ENCODE peak calls at places on chromosomes 4 and X, in nine cellular contexts. J is upper lobe of left lung, S is stomach, Q is suprapubic skin, O is prostate gland, C is sigmoid colon, L is Panc1, U is K562, N is GM23338. Z is an unnamed sample.

GRCh38 chr4:38687571-38688011 is 23.6 kb downstream of the KLF3 start:
- DNase-seq in S (no peak), O (no peak), C (no peak), Q (no peak), L (no peak), J (no peak), U (no peak), N (no peak), Z (no peak)

GRCh38 chr4:171954650-171955049 is 141.4 kb downstream of the GALNTL6 start:
- DNase-seq in Q (no peak), L (no peak), J (no peak), N (no peak), U (no peak), C (no peak), S (no peak), O (no peak), Z (no peak)

GRCh38 chrX:47664737-47665136 is 5.8 kb upstream of the UXT start:
- DNase-seq in C (no peak), O (no peak), U (peak; percentile 67), L (no peak), S (no peak), Q (no peak), N (no peak), J (no peak), Z (no peak)

GRCh38 chr4:56181140-56181950 is 205.9 kb downstream of the AASDH start:
- DNase-seq in L (no peak), O (no peak), Q (no peak), N (no peak), C (no peak), S (no peak), U (peak; percentile 33), J (no peak), Z (no peak)

GRCh38 chr4:113683143-113683542 is 78.4 kb downstream of the CAMK2D start:
- DNase-seq in J (no peak), N (no peak), C (no peak), L (no peak), O (no peak), S (no peak), U (no peak), Q (no peak), Z (peak; percentile 48)

GRCh38 chr4:128107766-128108165 is 46.7 kb downstream of the LARP1B start:
- DNase-seq in J (no peak), N (no peak), O (no peak), L (no peak), Q (no peak), C (no peak), U (peak; percentile 11), S (no peak), Z (no peak)

GRCh38 chr4:112234952-112235609 is 3.5 kb downstream of the AP1AR start:
- DNase-seq in Q (no peak), J (no peak), U (peak; percentile 74), O (peak; percentile 80), L (peak; percentile 50), S (peak; percentile 74), C (peak; percentile 74), N (peak; percentile 81), Z (peak; percentile 76)

GRCh38 chr4:28443786-28444412 is 1583.3 kb downstream of the STIM2 start:
- DNase-seq in S (no peak), Q (no peak), C (no peak), L (no peak), U (no peak), O (no peak), J (no peak), N (peak; percentile 45), Z (no peak)

GRCh38 chr4:111639876-111640275 is 505.4 kb upstream of the FAM241A start:
- DNase-seq in U (no peak), S (no peak), L (no peak), Q (no peak), C (no peak), N (no peak), O (no peak), J (no peak), Z (no peak)

GRCh38 chrX:71378752-71379151 is 12.6 kb downstream of the TAF1 start:
- DNase-seq in N (no peak), S (no peak), Q (no peak), O (no peak), C (no peak), J (no peak), L (no peak), U (no peak), Z (no peak)

GRCh38 chr4:108635070-108635655 is 14.8 kb downstream of the RPL34 start:
- DNase-seq in Q (no peak), J (no peak), N (peak; percentile 26), U (no peak), S (no peak), L (no peak), O (no peak), C (no peak), Z (no peak)
- TF ChIP-seq POLR2AphosphoS5 in Q (no peak), J (no peak), N (peak; percentile 9), U (no peak), S (no peak), L (no peak), O (no peak), C (no peak), Z (no peak)

DNA sequence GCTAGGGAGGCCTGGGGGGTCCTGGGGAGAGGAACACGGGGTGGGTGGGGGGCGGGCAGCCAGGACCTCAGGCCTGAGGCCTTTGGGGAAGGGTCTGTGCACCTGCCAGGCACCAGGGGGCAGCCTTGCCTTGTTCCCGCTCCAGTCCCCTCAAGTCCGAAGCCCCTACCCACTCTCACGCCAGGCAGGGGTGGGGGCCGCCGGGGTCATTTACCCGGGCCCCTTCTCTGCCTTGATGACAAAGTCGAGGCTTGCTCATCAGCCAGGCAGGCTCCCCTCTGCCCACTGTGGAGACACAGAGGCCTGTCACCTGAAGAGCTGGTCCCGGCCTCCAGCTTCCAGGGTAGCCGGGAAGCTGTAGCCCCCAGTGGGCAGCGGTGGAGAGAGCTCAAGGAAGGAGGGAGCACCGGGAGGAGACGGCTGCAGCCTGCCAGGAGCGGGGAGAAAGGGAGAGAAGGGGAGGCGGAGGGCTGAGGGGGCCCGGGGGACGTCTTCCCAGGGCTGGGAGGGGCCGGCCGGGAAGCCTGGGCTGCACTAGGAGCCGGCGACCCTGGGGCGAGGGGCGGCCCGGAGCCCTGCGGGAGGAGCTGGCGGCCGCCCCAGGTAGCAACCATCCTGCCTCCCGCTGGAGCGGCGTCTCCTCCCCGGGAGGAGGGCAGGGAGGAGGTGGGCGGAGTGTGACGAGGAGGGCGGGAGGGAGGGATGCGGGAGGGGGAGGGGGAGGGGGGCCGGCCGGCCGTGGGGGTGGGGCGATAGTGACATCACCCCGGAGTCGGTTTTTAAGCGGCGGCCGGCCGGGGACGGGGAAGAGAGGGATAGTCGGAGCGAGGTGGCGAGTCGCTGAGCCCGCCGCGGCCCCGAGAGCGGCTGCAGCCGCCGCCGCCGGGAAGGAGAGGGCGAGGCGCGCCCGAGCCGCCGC is at the start of gene SLC6A8:
- DNase-seq in O (peak; percentile 65), J (peak; percentile 90), N (peak; percentile 60), S (peak; percentile 74), Q (peak; percentile 84), C (peak; percentile 91), L (no peak), U (peak; percentile 85), Z (peak; percentile 71)
- TF ChIP-seq POLR2AphosphoS5 in O (no peak), J (peak; percentile 56), N (peak; percentile 55), S (peak; percentile 51), Q (no peak), C (peak; percentile 88), L (peak; percentile 74), U (peak; percentile 71), Z (peak; percentile 57)

DNA sequence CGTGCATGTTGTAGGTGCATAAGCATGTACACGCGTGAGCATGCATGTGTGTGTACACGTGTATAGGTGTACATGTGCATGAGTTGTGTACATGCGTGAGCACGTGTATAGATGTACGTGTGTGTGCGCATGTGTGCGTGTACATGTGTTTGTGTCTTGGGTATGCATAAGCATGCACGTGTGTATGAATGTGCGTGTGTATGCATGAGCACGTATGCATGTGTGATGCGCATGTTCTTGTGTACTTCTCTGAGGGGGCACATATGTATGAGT is 9.0 kb downstream of the NAT8L start:
- DNase-seq in S (no peak), C (peak; percentile 5), U (no peak), J (no peak), Q (no peak), L (no peak), N (no peak), O (no peak), Z (no peak)
- TF ChIP-seq POLR2AphosphoS5 in S (no peak), C (no peak), U (no peak), J (no peak), Q (no peak), L (no peak), N (no peak), O (no peak), Z (no peak)

GRCh38 chr4:7807351-7807921 is 132.2 kb downstream of the AFAP1 start:
- DNase-seq in U (no peak), C (no peak), Q (peak; percentile 64), S (no peak), J (no peak), L (no peak), N (no peak), O (no peak), Z (no peak)
- TF ChIP-seq POLR2AphosphoS5 in U (no peak), C (no peak), Q (no peak), S (no peak), J (peak; percentile 25), L (no peak), N (no peak), O (no peak), Z (no peak)

GRCh38 chr4:110615366-110616161 is 7.3 kb downstream of the PITX2 start:
- DNase-seq in U (no peak), N (peak; percentile 82), L (no peak), Q (no peak), O (no peak), S (no peak), C (no peak), J (no peak), Z (no peak)
- TF ChIP-seq POLR2AphosphoS5 in U (no peak), N (no peak), L (no peak), Q (no peak), O (no peak), S (no peak), C (no peak), J (no peak), Z (no peak)

GRCh38 chr4:3657917-3658913 is 108.0 kb upstream of the ADRA2C start:
- DNase-seq in U (no peak), L (no peak), S (no peak), N (no peak), Q (no peak), C (no peak), J (peak; percentile 63), O (no peak), Z (no peak)
- TF ChIP-seq POLR2AphosphoS5 in U (no peak), L (no peak), S (no peak), N (no peak), Q (no peak), C (no peak), J (no peak), O (peak; percentile 19), Z (no peak)

GRCh38 chr4:40307627-40308497 is 27.3 kb upstream of the CHRNA9 start:
- DNase-seq in L (no peak), N (peak; percentile 37), J (no peak), U (peak; percentile 83), Q (no peak), O (no peak), S (peak; percentile 43), C (peak; percentile 52), Z (peak; percentile 65)
- TF ChIP-seq POLR2AphosphoS5 in L (no peak), N (no peak), J (peak; percentile 15), U (peak; percentile 87), Q (no peak), O (no peak), S (no peak), C (no peak), Z (no peak)

Z was measured in transverse colon.